ENCODE peak calls at places on chromosomes 6 and 20, in eight cellular contexts. F is HCT116, L is body of pancreas, X is testis, Q is breast epithelium, U is stomach, D is ovary, Z is transverse colon. P is an unnamed sample.

GRCh38 chr6:13903399-13903798 is 21.4 kb upstream of the RNF182 start:
- DNase-seq in F (no peak), L (no peak), X (no peak), Q (no peak), U (no peak), D (no peak), Z (no peak), P (no peak)

GRCh38 chr20:3237958-3238615 is 903 bp downstream of the SLC4A11 start:
- DNase-seq in F (no peak), L (no peak), X (no peak), Q (no peak), U (no peak), D (no peak), Z (no peak), P (no peak)

GRCh38 chr6:43575105-43575771 is 600 bp downstream of the XPO5 start:
- DNase-seq in F (no peak), L (no peak), X (peak; percentile 38), Q (no peak), U (peak; percentile 36), D (no peak), Z (peak; percentile 36), P (no peak)

GRCh38 chr6:13908955-13909381 is 15.8 kb upstream of the RNF182 start:
- DNase-seq in F (peak; percentile 71), L (peak; percentile 40), X (peak; percentile 38), Q (no peak), U (peak; percentile 34), D (peak; percentile 16), Z (peak; percentile 36), P (peak; percentile 32)

GRCh38 chr6:144415014-144415413 is 129.9 kb downstream of the UTRN start:
- DNase-seq in F (no peak), L (no peak), X (no peak), Q (no peak), U (no peak), D (no peak), Z (no peak), P (no peak)

GRCh38 chr6:143675327-143675900 is 2.4 kb upstream of the PHACTR2 start:
- DNase-seq in F (no peak), L (no peak), X (no peak), Q (no peak), U (no peak), D (no peak), Z (no peak), P (no peak)

GRCh38 chr6:7886132-7886531 is 24.5 kb downstream of the TXNDC5 start:
- DNase-seq in F (no peak), L (no peak), X (no peak), Q (no peak), U (no peak), D (no peak), Z (no peak), P (no peak)

GRCh38 chr20:52060794-52061714 is 130.5 kb downstream of the ZFP64 start:
- DNase-seq in F (peak; percentile 12), L (no peak), X (peak; percentile 40), Q (no peak), U (no peak), D (no peak), Z (no peak), P (no peak)

GRCh38 chr20:48789185-48789668 is 38.6 kb downstream of the PREX1 start:
- DNase-seq in F (no peak), L (no peak), X (no peak), Q (no peak), U (no peak), D (no peak), Z (no peak), P (no peak)

GRCh38 chr6:87692097-87692496 is 9.9 kb downstream of the AKIRIN2 start:
- DNase-seq in F (no peak), L (no peak), X (no peak), Q (no peak), U (no peak), D (no peak), Z (no peak), P (no peak)

GRCh38 chr6:54060286-54060685 is 51.0 kb upstream of the MLIP start:
- DNase-seq in F (no peak), L (no peak), X (no peak), Q (no peak), U (no peak), D (no peak), Z (no peak), P (no peak)

GRCh38 chr6:70849348-70850069 is 107.4 kb downstream of the B3GAT2 start:
- DNase-seq in F (no peak), L (no peak), X (no peak), Q (no peak), U (no peak), D (no peak), Z (no peak), P (no peak)

GRCh38 chr6:85620308-85620707 is 22.4 kb downstream of the SYNCRIP start:
- DNase-seq in F (no peak), L (no peak), X (no peak), Q (no peak), U (no peak), D (no peak), Z (no peak), P (no peak)

GRCh38 chr20:22905667-22906066 is 129.4 kb upstream of the SSTR4 start:
- DNase-seq in F (no peak), L (no peak), X (peak; percentile 58), Q (no peak), U (no peak), D (peak; percentile 31), Z (no peak), P (no peak)

GRCh38 chr20:37437676-37438075 is 83.4 kb upstream of the NNAT start:
- DNase-seq in F (no peak), L (no peak), X (no peak), Q (no peak), U (no peak), D (no peak), Z (no peak), P (no peak)

GRCh38 chr6:4906293-4906941 is 97.4 kb downstream of the RPP40 start:
- DNase-seq in F (no peak), L (no peak), X (no peak), Q (no peak), U (no peak), D (no peak), Z (no peak), P (no peak)

GRCh38 chr20:61052796-61053442 is 199.1 kb upstream of the CDH4 start:
- DNase-seq in F (no peak), L (no peak), X (no peak), Q (no peak), U (no peak), D (no peak), Z (no peak), P (no peak)

GRCh38 chr20:461254-462198 is 807 bp downstream of the TBC1D20 start:
- DNase-seq in F (no peak), L (peak; percentile 50), X (peak; percentile 66), Q (no peak), U (peak; percentile 51), D (peak; percentile 46), Z (peak; percentile 57), P (peak; percentile 50)

GRCh38 chr20:57560554-57561355 is at the start of gene PCK1:
- DNase-seq in F (no peak), L (peak; percentile 70), X (peak; percentile 82), Q (no peak), U (peak; percentile 80), D (peak; percentile 53), Z (peak; percentile 96), P (peak; percentile 53)

GRCh38 chr6:83872386-83873118 is 13.1 kb downstream of the CYB5R4 start:
- DNase-seq in F (no peak), L (no peak), X (no peak), Q (no peak), U (no peak), D (no peak), Z (no peak), P (no peak)

GRCh38 chr6:162379762-162380409 is 347.7 kb downstream of the PRKN start:
- DNase-seq in F (no peak), L (no peak), X (no peak), Q (no peak), U (no peak), D (no peak), Z (no peak), P (no peak)

GRCh38 chr6:145929037-145929633 is 35.0 kb downstream of the SHPRH start:
- DNase-seq in F (peak; percentile 7), L (no peak), X (no peak), Q (no peak), U (no peak), D (no peak), Z (no peak), P (no peak)

GRCh38 chr20:53576195-53576580 is 17.5 kb downstream of the ZNF217 start:
- DNase-seq in F (no peak), L (no peak), X (no peak), Q (peak; percentile 36), U (peak; percentile 18), D (no peak), Z (no peak), P (no peak)

DNA sequence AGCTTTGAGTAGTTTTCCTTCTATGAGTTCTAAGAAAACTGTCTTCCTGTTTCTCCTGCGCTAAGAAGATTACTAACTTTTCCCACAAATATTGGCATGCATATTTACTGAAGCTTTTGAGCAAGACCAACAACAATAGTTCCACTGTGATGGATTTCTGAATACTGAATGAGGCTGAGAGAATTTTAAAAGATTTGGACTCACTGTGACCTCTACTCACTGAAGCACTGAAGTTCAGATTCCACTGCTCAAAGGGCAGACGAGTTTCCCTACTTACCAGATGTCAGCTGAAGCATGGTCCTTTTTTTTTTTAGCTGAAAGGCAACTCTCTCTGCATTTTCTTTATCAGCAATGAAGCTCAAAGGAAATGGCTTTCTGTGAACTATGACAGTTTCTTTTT is 718.5 kb downstream of the RFPL4B start:
- DNase-seq in F (no peak), L (no peak), X (no peak), Q (no peak), U (no peak), D (no peak), Z (no peak), P (no peak)
- H3K27ac ChIP-seq in F (no peak overlapping the region), L (no peak overlapping the region), X (no peak overlapping the region), Q (no peak overlapping the region), U (no peak overlapping the region), D (no peak overlapping the region), Z (no peak overlapping the region), P (peak overlapping the region; percentile 21)

DNA sequence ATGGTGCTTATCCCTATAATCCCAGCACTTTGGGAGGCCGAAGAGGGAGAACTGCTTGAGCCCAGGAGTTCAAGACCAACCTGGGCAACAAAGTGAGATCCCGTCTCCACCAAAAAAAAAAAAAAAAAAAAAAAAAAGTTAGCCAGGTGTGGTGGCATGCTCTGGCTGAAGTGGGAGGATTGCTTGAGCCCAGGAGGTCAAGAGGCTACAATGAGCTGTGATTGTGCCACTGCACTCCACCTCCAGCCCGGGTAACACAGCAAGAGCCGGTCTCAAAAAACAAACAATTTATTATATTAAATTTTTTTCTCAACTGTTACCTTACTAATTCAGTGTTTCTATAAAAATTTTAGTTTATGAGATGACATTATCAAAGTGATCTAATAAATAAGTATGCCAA is 85.4 kb upstream of the MAP7 start:
- DNase-seq in F (no peak), L (no peak), X (no peak), Q (no peak), U (no peak), D (no peak), Z (no peak), P (no peak)
- TF ChIP-seq POLR2A in F (no peak), L (no peak), X (no peak), Q (no peak), U (no peak), D (no peak), Z (no peak), P (no peak)

GRCh38 chr6:111032493-111033140 is 50.8 kb downstream of the RPF2 start:
- DNase-seq in F (no peak), L (no peak), X (peak; percentile 31), Q (no peak), U (no peak), D (no peak), Z (no peak), P (peak; percentile 15)
- TF ChIP-seq CTCF in F (no peak), L (no peak), X (no peak), Q (no peak), U (no peak), D (no peak), Z (no peak), P (peak; percentile 32)

GRCh38 chr6:3389390-3390167 is 67.3 kb downstream of the SLC22A23 start:
- DNase-seq in F (no peak), L (no peak), X (no peak), Q (no peak), U (no peak), D (no peak), Z (no peak), P (no peak)
- H3K27ac ChIP-seq in F (no peak overlapping the region), L (no peak overlapping the region), X (no peak overlapping the region), Q (peak overlapping the region; percentile 95), U (no peak overlapping the region), D (no peak overlapping the region), Z (peak overlapping the region; percentile 80), P (peak overlapping the region; percentile 9)

P was measured in heart left ventricle.